ENCODE peak calls at places on chromosomes 12 and 14, in nine cellular contexts. C is Caki2; Y is amygdala; A is NCI-H2081 treated with DMSO at 0.1 percent for 48 hours; O is effector memory CD4-positive, alpha-beta T cell; N is AG09309; T is activated CD8-positive, alpha-beta T cell treated with anti-CD3 and anti-CD28 coated beads for 36 hours; V is HFFc6; K is NCI-H1092 treated with DMSO at 0.1 percent for 48 hours. M is an unnamed sample.

GRCh38 chr12:33439587-33440011 is at the start of gene SYT10:
- DNase-seq in C (no peak), Y (no peak), A (no peak), O (no peak), N (no peak), T (no peak), V (no peak), K (no peak), M (peak)

GRCh38 chr12:96375173-96375572 is 25.1 kb downstream of the CDK17 start:
- DNase-seq in C (no peak), Y (no peak), A (no peak), O (no peak), N (no peak), T (no peak), V (no peak), K (no peak), M (no peak)

GRCh38 chr12:26576266-26576665 is 256.7 kb downstream of the ITPR2 start:
- DNase-seq in C (no peak), Y (no peak), A (no peak), O (no peak), N (no peak), T (no peak), V (no peak), K (no peak), M (no peak)

GRCh38 chr14:104563742-104564615 is 15.6 kb upstream of the C14orf180 start:
- DNase-seq in C (peak), Y (peak), A (no peak), O (peak), N (no peak), T (peak), V (peak), K (peak), M (peak)

GRCh38 chr14:88203289-88203688 is 119.8 kb downstream of the KCNK10 start:
- DNase-seq in C (no peak), Y (no peak), A (no peak), O (no peak), N (no peak), T (no peak), V (no peak), K (no peak), M (no peak)

GRCh38 chr14:20278414-20278813 is 27.3 kb downstream of the TTC5 start:
- DNase-seq in C (no peak), Y (no peak), A (no peak), O (no peak), N (no peak), T (peak), V (no peak), K (no peak), M (peak)

GRCh38 chr14:96176811-96177211 is 27.8 kb upstream of the BDKRB2 start:
- DNase-seq in C (no peak), Y (no peak), A (no peak), O (no peak), N (peak), T (no peak), V (peak), K (no peak), M (no peak)

GRCh38 chr14:96086574-96087077 is 47.5 kb downstream of the C14orf132 start:
- DNase-seq in C (no peak), Y (no peak), A (no peak), O (no peak), N (no peak), T (no peak), V (peak), K (no peak), M (no peak)

GRCh38 chr14:53956427-53957201 is at the start of gene BMP4:
- DNase-seq in C (no peak), Y (no peak), A (no peak), O (peak), N (no peak), T (peak), V (peak), K (no peak), M (peak)